ENCODE peak calls at places on chromosome 4, in five cellular contexts. One of them, this sample, is unnamed.

GRCh38 chr4:88763075-88763474 is 65.4 kb upstream of the NAP1L5 start:
- DNase-seq in SK-N-SH: no peak
- DNase-seq in A549: no peak
- DNase-seq in HL-60: no peak
- DNase-seq in GM23338: no peak
- DNase-seq in this sample: no peak

GRCh38 chr4:55356991-55357461 is 11.0 kb downstream of the SRD5A3 start:
- DNase-seq in SK-N-SH: no peak
- DNase-seq in A549: peak
- DNase-seq in HL-60: no peak
- DNase-seq in GM23338: no peak
- DNase-seq in this sample: no peak

GRCh38 chr4:48944659-48945290 is 38.2 kb upstream of the OCIAD2 start:
- DNase-seq in A549: peak
- DNase-seq in SK-N-SH: peak
- DNase-seq in GM23338: peak
- DNase-seq in HL-60: peak
- DNase-seq in this sample: no peak

GRCh38 chr4:71860643-71861042 is 76.8 kb upstream of the GC start:
- DNase-seq in SK-N-SH: no peak
- DNase-seq in A549: peak
- DNase-seq in HL-60: no peak
- DNase-seq in GM23338: peak
- DNase-seq in this sample: no peak

GRCh38 chr4:3314706-3315260 is 22.0 kb downstream of the RGS12 start:
- DNase-seq in HL-60: no peak
- DNase-seq in SK-N-SH: no peak
- DNase-seq in A549: no peak
- DNase-seq in GM23338: no peak
- DNase-seq in this sample: no peak

GRCh38 chr4:94669672-94670664 is 87.8 kb upstream of the BMPR1B start:
- DNase-seq in GM23338: no peak
- DNase-seq in SK-N-SH: no peak
- DNase-seq in HL-60: no peak
- DNase-seq in A549: peak
- DNase-seq in this sample: no peak

GRCh38 chr4:119580293-119580692 is 48.3 kb downstream of the PDE5A start:
- DNase-seq in A549: no peak
- DNase-seq in GM23338: no peak
- DNase-seq in SK-N-SH: no peak
- DNase-seq in HL-60: no peak
- DNase-seq in this sample: no peak

GRCh38 chr4:110618091-110619000 is 4.5 kb downstream of the PITX2 start:
- DNase-seq in SK-N-SH: no peak
- DNase-seq in HL-60: no peak
- DNase-seq in A549: no peak
- DNase-seq in GM23338: peak
- DNase-seq in this sample: no peak

GRCh38 chr4:118557298-118557851 is 127.8 kb upstream of the METTL14 start:
- DNase-seq in HL-60: peak
- DNase-seq in A549: no peak
- DNase-seq in GM23338: no peak
- DNase-seq in SK-N-SH: no peak
- DNase-seq in this sample: no peak

GRCh38 chr4:146943691-146944375 is 1.8 kb downstream of the TTC29 start:
- DNase-seq in HL-60: no peak
- DNase-seq in SK-N-SH: no peak
- DNase-seq in GM23338: peak
- DNase-seq in A549: no peak
- DNase-seq in this sample: no peak

GRCh38 chr4:36863601-36864000 is 380.9 kb upstream of the NWD2 start:
- DNase-seq in HL-60: no peak
- DNase-seq in GM23338: no peak
- DNase-seq in SK-N-SH: no peak
- DNase-seq in A549: no peak
- DNase-seq in this sample: no peak

GRCh38 chr4:137063961-137064360 is 468.3 kb downstream of the PCDH18 start:
- DNase-seq in A549: no peak
- DNase-seq in GM23338: no peak
- DNase-seq in HL-60: no peak
- DNase-seq in SK-N-SH: no peak
- DNase-seq in this sample: no peak

GRCh38 chr4:30718889-30719252 is 1.3 kb upstream of the PCDH7 start:
- DNase-seq in SK-N-SH: peak
- DNase-seq in GM23338: peak
- DNase-seq in A549: no peak
- DNase-seq in HL-60: no peak
- DNase-seq in this sample: no peak

GRCh38 chr4:52038109-52038912 is at the start of gene SGCB:
- DNase-seq in HL-60: peak
- DNase-seq in GM23338: peak
- DNase-seq in A549: peak
- DNase-seq in SK-N-SH: peak
- DNase-seq in this sample: no peak

GRCh38 chr4:69054578-69055200 is 41.6 kb upstream of the UGT2B7 start:
- DNase-seq in A549: peak
- DNase-seq in HL-60: no peak
- DNase-seq in GM23338: no peak
- DNase-seq in SK-N-SH: no peak
- DNase-seq in this sample: peak

GRCh38 chr4:128308986-128309385 is 21.4 kb upstream of the PGRMC2 start:
- DNase-seq in A549: no peak
- DNase-seq in GM23338: no peak
- DNase-seq in SK-N-SH: no peak
- DNase-seq in HL-60: no peak
- DNase-seq in this sample: no peak

GRCh38 chr4:175412744-175413143 is 399.3 kb downstream of the GPM6A start:
- DNase-seq in GM23338: no peak
- DNase-seq in HL-60: no peak
- DNase-seq in A549: no peak
- DNase-seq in SK-N-SH: no peak
- DNase-seq in this sample: no peak

GRCh38 chr4:165716472-165716871 is 156.6 kb upstream of the TLL1 start:
- DNase-seq in A549: no peak
- DNase-seq in SK-N-SH: no peak
- DNase-seq in HL-60: no peak
- DNase-seq in GM23338: no peak
- DNase-seq in this sample: no peak

GRCh38 chr4:126386512-126386911 is 1071.8 kb downstream of the FAT4 start:
- DNase-seq in HL-60: no peak
- DNase-seq in SK-N-SH: no peak
- DNase-seq in A549: no peak
- DNase-seq in GM23338: no peak
- DNase-seq in this sample: no peak

GRCh38 chr4:25161599-25161960 is 1.3 kb upstream of the SEPSECS start:
- DNase-seq in SK-N-SH: no peak
- DNase-seq in GM23338: no peak
- DNase-seq in A549: no peak
- DNase-seq in HL-60: peak
- DNase-seq in this sample: no peak

GRCh38 chr4:138222041-138222440 is 20.1 kb downstream of the SLC7A11 start:
- DNase-seq in SK-N-SH: no peak
- DNase-seq in GM23338: no peak
- DNase-seq in HL-60: no peak
- DNase-seq in A549: peak
- DNase-seq in this sample: no peak

GRCh38 chr4:185744127-185744865 is 67.7 kb downstream of the SORBS2 start:
- DNase-seq in A549: no peak
- DNase-seq in GM23338: no peak
- DNase-seq in SK-N-SH: no peak
- DNase-seq in HL-60: no peak
- DNase-seq in this sample: no peak
- TF ChIP-seq REST in A549: no peak
- TF ChIP-seq REST in GM23338: no peak
- TF ChIP-seq REST in SK-N-SH: no peak
- TF ChIP-seq REST in HL-60: no peak
- TF ChIP-seq REST in this sample: no peak

GRCh38 chr4:1044469-1045192 is 33.2 kb downstream of the FGFRL1 start:
- DNase-seq in HL-60: no peak
- DNase-seq in SK-N-SH: no peak
- DNase-seq in A549: no peak
- DNase-seq in GM23338: no peak
- DNase-seq in this sample: no peak
- H3K27ac ChIP-seq in HL-60: no peak
- H3K27ac ChIP-seq in SK-N-SH: peak
- H3K27ac ChIP-seq in A549: peak
- H3K27ac ChIP-seq in GM23338: no peak
- H3K27ac ChIP-seq in this sample: peak

GRCh38 chr4:8135666-8136065 is 22.9 kb downstream of the ABLIM2 start:
- DNase-seq in GM23338: no peak
- DNase-seq in A549: no peak
- DNase-seq in HL-60: no peak
- DNase-seq in SK-N-SH: no peak
- DNase-seq in this sample: no peak

GRCh38 chr4:8132400-8132799 is 26.2 kb downstream of the ABLIM2 start:
- DNase-seq in GM23338: no peak
- DNase-seq in A549: no peak
- DNase-seq in HL-60: no peak
- DNase-seq in SK-N-SH: no peak
- DNase-seq in this sample: no peak

GRCh38 chr4:8132947-8133705 is 25.5 kb downstream of the ABLIM2 start:
- DNase-seq in A549: no peak
- DNase-seq in HL-60: no peak
- DNase-seq in GM23338: no peak
- DNase-seq in SK-N-SH: no peak
- DNase-seq in this sample: no peak

GRCh38 chr4:8131826-8132225 is 26.8 kb downstream of the ABLIM2 start:
- DNase-seq in A549: no peak
- DNase-seq in SK-N-SH: no peak
- DNase-seq in GM23338: no peak
- DNase-seq in HL-60: no peak
- DNase-seq in this sample: no peak

DNA sequence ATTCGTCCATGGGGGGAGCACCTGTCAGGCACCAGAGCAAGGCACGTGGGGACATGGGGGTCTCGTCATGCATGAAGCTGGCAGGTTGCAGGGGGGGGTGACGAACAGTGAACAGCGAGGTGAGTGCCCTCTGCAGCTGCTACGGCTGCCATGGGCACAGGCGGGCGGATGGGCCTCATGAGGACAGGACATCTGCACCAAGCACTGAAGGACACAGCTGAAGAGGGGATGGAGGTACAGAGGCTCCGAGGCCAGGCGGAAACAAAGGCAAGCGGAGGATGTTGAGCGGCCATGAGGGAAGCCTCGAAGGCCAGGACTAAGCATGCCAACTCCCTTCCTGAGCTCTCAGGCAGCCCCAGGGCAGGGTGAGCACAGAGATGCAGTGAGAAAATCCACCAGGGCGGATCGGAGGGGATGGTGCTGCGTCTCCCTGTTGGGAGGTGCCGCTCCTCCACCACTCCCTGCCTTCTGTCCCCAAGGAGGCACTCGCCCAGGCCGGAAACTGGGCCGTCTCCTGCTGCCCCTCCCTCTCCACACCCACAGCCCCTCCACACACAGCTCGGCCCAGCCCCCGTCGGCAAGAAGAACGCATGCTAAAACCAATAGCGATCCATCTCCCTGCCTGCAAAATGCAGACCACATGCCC is 24.6 kb downstream of the ABLIM2 start:
- DNase-seq in HL-60: no peak
- DNase-seq in A549: no peak
- DNase-seq in SK-N-SH: no peak
- DNase-seq in GM23338: peak
- DNase-seq in this sample: no peak
- TF ChIP-seq REST in HL-60: no peak
- TF ChIP-seq REST in A549: no peak
- TF ChIP-seq REST in SK-N-SH: no peak
- TF ChIP-seq REST in GM23338: no peak
- TF ChIP-seq REST in this sample: no peak

GRCh38 chr4:6277935-6278800 is 8.5 kb downstream of the WFS1 start:
- DNase-seq in GM23338: no peak
- DNase-seq in A549: no peak
- DNase-seq in SK-N-SH: no peak
- DNase-seq in HL-60: no peak
- DNase-seq in this sample: no peak
- H3K27ac ChIP-seq in GM23338: no peak
- H3K27ac ChIP-seq in A549: no peak
- H3K27ac ChIP-seq in SK-N-SH: no peak
- H3K27ac ChIP-seq in HL-60: no peak
- H3K27ac ChIP-seq in this sample: no peak

DNA sequence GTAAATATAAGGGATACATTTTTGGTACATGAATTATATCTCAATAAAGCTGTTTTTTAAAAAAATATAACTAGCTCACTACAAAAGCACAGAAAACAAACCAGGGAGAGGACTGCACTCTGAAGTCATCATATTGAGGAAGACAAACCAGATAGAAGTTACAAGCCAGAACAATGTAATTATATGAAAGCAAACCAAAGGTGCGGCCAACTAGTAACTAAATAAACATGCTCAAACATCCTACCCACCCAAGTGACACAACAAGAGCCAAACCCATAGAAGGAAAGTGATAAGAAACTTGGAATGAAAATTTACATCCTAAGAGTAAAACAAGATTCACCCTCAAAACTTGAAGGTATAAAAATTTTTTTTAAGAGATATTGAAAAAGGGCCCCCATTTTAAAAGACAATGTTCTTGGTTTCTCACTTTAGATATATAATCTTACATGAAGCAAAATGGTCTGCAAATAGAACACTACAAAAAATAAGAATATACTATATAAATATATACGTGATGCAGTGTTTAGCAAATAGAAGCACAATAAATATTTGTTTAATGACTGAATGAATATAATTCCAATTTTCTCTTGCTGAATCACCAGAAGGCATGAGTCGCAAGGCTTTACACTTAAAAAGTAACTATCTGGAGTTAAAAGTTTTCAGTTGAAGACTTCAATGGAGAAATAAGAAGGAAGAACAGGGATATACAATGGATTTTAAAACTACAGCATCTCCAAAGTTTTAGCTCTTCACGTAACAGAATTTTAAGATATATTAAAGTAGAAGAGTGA is 4.0 kb upstream of the SH3D19 start:
- DNase-seq in SK-N-SH: no peak
- DNase-seq in A549: peak
- DNase-seq in HL-60: no peak
- DNase-seq in GM23338: no peak
- DNase-seq in this sample: peak
- TF ChIP-seq REST in SK-N-SH: no peak
- TF ChIP-seq REST in A549: no peak
- TF ChIP-seq REST in HL-60: no peak
- TF ChIP-seq REST in GM23338: no peak
- TF ChIP-seq REST in this sample: no peak

DNA sequence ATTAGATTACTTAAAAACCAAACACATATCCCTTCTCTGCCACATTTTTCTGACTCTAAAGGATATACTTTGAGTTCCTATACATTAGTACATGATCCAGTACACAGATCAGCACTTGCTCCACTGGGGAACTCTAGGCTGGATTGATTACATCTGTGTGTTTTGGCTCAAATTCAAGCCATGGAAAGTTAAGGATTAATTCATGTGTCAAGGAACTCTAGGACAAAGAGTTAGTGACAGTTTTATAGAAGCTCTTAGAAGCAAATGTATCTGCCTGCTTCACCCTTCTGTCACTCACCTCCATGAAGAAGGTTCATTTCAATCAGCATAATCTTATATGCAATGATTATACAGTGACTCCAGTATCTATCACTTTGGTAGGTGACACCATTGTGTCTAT is 43.2 kb downstream of the SCFD2 start:
- DNase-seq in A549: no peak
- DNase-seq in HL-60: no peak
- DNase-seq in SK-N-SH: no peak
- DNase-seq in GM23338: no peak
- DNase-seq in this sample: no peak
- H3K27ac ChIP-seq in A549: no peak
- H3K27ac ChIP-seq in HL-60: no peak
- H3K27ac ChIP-seq in SK-N-SH: peak
- H3K27ac ChIP-seq in GM23338: no peak
- H3K27ac ChIP-seq in this sample: no peak

GRCh38 chr4:26468977-26469376 is 21.3 kb downstream of the CCKAR start:
- DNase-seq in A549: no peak
- DNase-seq in GM23338: no peak
- DNase-seq in SK-N-SH: no peak
- DNase-seq in HL-60: no peak
- DNase-seq in this sample: no peak
- TF ChIP-seq REST in A549: no peak
- TF ChIP-seq REST in GM23338: no peak
- TF ChIP-seq REST in SK-N-SH: no peak
- TF ChIP-seq REST in HL-60: no peak
- TF ChIP-seq REST in this sample: no peak